ENCODE peak calls at places on chromosomes 5 and 9, in nine cellular contexts. A is transverse colon, H is uterus, O is suprapubic skin, F is heart left ventricle, T is Peyer's patch, I is spleen, G is stomach, V is sigmoid colon. X is an unnamed sample.
A peak's percentile ranks its signal among the peaks of the same experiment; 100 is the strongest.

GRCh38 chr9:92035146-92035545 is 80.1 kb downstream of the SPTLC1 start:
- DNase-seq in A (no peak), H (no peak), O (no peak), F (no peak), T (no peak), I (no peak), G (no peak), V (peak; percentile 75), X (no peak)

GRCh38 chr5:1509346-1510085 is 14.2 kb downstream of the LPCAT1 start:
- DNase-seq in A (no peak), H (peak; percentile 3), O (peak; percentile 47), F (no peak), T (peak; percentile 13), I (peak; percentile 57), G (peak; percentile 22), V (peak; percentile 52), X (no peak)

GRCh38 chr5:124631874-124632550 is 114.4 kb downstream of the ZNF608 start:
- DNase-seq in A (no peak), H (no peak), O (no peak), F (no peak), T (no peak), I (no peak), G (no peak), V (no peak), X (no peak)

GRCh38 chr5:81750308-81751008 is 439 bp downstream of the SSBP2 start:
- DNase-seq in A (peak; percentile 32), H (no peak), O (peak; percentile 81), F (peak; percentile 18), T (no peak), I (no peak), G (peak; percentile 34), V (no peak), X (peak; percentile 91)

GRCh38 chr5:37703841-37704241 is 136.0 kb downstream of the GDNF start:
- DNase-seq in A (no peak), H (no peak), O (no peak), F (no peak), T (no peak), I (no peak), G (no peak), V (no peak), X (no peak)

GRCh38 chr5:125412051-125412560 is 665.7 kb upstream of the ZNF608 start:
- DNase-seq in A (peak; percentile 36), H (no peak), O (no peak), F (no peak), T (no peak), I (no peak), G (no peak), V (peak; percentile 59), X (no peak)

GRCh38 chr9:119829748-119830147 is 460.5 kb upstream of the BRINP1 start:
- DNase-seq in A (no peak), H (no peak), O (no peak), F (no peak), T (no peak), I (no peak), G (no peak), V (no peak), X (no peak)

GRCh38 chr5:136011427-136012001 is 17.3 kb upstream of the TGFBI start:
- DNase-seq in A (no peak), H (no peak), O (no peak), F (no peak), T (no peak), I (no peak), G (no peak), V (no peak), X (no peak)

GRCh38 chr9:7782390-7783120 is 17.0 kb downstream of the DMAC1 start:
- DNase-seq in A (no peak), H (no peak), O (no peak), F (no peak), T (no peak), I (no peak), G (no peak), V (no peak), X (no peak)

GRCh38 chr5:154801083-154801482 is 45.9 kb downstream of the LARP1 start:
- DNase-seq in A (no peak), H (no peak), O (no peak), F (no peak), T (no peak), I (no peak), G (no peak), V (no peak), X (no peak)

DNA sequence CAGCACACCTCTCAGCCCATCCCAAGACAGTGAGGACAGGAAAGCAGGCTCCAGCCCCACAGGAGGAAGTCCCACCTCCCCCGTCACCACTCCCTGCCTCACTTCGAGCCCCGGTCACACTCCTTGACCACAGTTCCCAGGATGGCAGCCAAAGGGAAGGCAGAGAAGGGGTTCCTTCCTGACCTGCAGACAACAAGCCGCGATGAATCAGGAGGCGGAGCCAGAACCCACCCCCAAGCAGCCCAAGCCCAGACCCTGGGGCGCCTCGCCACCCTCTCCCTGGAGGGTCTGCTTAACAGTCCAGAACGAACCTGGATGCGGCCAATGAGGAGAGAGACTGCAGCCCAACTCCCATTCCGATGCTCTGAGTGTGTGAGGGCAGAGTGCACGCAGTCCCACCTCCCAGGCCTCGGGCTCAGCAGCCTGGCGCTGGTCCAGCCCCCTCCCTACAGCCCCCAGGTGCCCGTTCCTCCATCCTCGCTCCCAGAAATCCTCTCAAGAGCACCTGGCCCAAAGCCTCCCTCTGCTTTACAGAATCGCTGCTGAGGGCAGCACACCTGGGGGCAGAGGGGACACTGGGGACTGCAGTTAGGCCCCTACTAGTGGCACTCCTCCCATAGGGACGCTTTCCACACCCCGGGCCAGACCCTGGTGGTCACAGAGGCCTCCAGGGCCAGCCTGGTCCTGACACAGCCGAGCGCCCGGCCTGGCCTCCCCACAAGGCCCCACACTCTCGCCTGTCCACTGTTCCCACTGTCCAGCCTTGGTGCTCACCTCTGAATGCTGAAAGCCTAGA is 69.6 kb upstream of the LRRTM2 start:
- DNase-seq in A (no peak), H (no peak), O (no peak), F (no peak), T (no peak), I (peak; percentile 58), G (peak; percentile 19), V (no peak), X (peak; percentile 80)
- H3K4me3 ChIP-seq in A (no peak overlapping the region), H (no peak overlapping the region), O (no peak overlapping the region), F (no peak overlapping the region), T (no peak overlapping the region), I (no peak overlapping the region), G (no peak overlapping the region), V (no peak overlapping the region), X (no peak overlapping the region)

GRCh38 chr9:122125891-122126331 is 32.8 kb upstream of the TTLL11 start:
- DNase-seq in A (no peak), H (no peak), O (no peak), F (no peak), T (no peak), I (no peak), G (no peak), V (peak; percentile 65), X (no peak)

GRCh38 chr9:122124528-122124927 is 31.4 kb upstream of the TTLL11 start:
- DNase-seq in A (no peak), H (no peak), O (no peak), F (no peak), T (no peak), I (no peak), G (no peak), V (peak; percentile 60), X (no peak)

GRCh38 chr9:122126340-122127333 is 32.9 kb downstream of the NDUFA8 start:
- DNase-seq in A (no peak), H (no peak), O (no peak), F (no peak), T (no peak), I (no peak), G (no peak), V (peak; percentile 62), X (no peak)

GRCh38 chr9:122124048-122124447 is 30.9 kb upstream of the TTLL11 start:
- DNase-seq in A (no peak), H (no peak), O (no peak), F (no peak), T (no peak), I (no peak), G (no peak), V (no peak), X (no peak)

DNA sequence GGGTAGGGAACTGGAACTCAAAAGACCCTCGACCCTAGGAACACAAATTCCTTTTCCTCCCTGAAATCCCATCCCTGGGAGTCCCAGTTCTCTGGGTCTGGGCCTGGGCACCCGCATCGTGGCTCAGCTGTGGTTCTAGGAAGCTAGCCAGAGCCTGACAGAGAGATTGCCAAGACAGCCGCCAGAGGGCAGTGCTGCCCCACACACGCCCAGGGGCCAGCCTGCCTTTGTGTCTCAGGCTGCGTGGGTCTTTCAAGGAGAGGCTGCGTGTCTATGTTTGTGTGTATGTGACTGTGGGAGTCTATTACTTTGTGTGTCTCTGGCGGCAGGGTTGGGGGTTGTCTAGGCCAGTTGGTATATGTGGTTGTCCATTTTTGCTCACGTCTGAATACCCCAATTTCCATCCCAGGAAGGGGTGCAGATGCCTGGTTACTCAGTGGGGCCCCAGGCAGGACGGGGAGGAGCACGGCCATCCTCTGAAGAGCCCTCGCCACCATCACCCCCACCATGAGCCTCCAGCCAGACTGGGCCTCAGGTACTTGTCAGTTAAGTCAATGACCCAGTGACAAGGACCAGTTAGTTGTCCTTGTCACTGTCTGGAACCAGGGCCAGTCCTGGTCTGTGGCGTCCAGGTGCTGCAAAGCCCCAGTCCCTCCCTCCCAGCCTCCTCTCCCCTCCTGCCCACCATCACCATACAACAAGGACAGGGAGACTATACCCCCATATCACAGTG is 32.2 kb upstream of the TTLL11 start:
- DNase-seq in A (peak; percentile 81), H (peak; percentile 70), O (no peak), F (peak; percentile 79), T (peak; percentile 68), I (peak; percentile 93), G (peak; percentile 83), V (peak; percentile 87), X (peak; percentile 56)
- TF ChIP-seq POLR2A in A (no peak), H (peak; percentile 12), O (no peak), F (no peak), T (no peak), I (no peak), G (no peak), V (no peak), X (no peak)

DNA sequence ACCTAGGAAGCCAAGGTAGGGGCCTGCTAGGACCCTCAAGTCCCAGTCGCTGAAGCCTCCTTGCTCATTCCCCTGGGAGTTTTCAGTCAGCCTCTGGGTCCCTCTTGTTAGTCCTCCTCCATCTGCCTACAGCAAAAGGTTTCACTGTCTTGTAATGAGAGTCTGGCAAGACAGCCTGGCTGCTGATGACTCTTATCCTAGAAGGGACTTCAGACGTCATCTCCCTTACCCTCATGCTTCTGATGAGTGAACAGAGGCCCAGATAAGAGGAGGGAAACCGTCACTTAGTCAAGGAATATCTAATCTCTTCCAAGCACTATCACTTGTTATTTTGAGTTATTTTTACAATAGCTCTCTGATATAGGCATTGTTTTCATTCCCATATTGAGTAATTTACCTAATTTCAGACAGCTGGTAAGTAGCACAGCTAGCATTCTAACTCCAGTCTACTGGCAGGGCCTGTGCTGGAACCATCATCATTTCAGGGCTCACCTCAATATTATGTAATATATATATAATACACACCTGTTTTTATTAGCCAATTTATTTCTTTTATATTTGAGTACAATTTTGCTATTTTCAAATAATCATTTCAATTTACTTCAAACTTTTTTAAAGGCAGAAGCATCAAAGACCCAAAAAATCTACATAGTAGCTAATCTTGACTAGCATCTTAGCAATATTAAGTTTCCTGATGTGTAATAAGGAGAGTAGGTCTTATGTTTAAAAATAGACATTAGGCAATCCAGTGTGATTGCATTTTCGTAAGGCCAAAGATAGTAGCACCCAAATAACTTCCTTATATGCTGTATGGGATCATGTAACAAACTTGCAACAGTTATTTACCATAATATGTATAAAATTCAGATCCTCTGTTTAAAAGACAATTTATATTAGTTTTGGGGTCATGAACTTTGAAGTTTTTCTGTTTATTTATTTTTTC is 7.9 kb downstream of the CMYA5 start:
- DNase-seq in A (no peak), H (peak; percentile 24), O (no peak), F (peak; percentile 65), T (no peak), I (no peak), G (no peak), V (no peak), X (no peak)
- H3K4me3 ChIP-seq in A (no peak overlapping the region), H (no peak overlapping the region), O (no peak overlapping the region), F (no peak overlapping the region), T (no peak overlapping the region), I (no peak overlapping the region), G (no peak overlapping the region), V (no peak overlapping the region), X (no peak overlapping the region)

GRCh38 chr5:172768573-172769323 is 2.2 kb downstream of the DUSP1 start:
- DNase-seq in A (peak; percentile 44), H (peak; percentile 44), O (no peak), F (no peak), T (no peak), I (peak; percentile 86), G (peak; percentile 52), V (no peak), X (peak; percentile 87)
- TF ChIP-seq POLR2A in A (peak; percentile 61), H (no peak), O (peak; percentile 41), F (peak; percentile 61), T (peak; percentile 15), I (peak; percentile 75), G (no peak), V (peak; percentile 26), X (no peak)